ENCODE peak calls at places on chromosome 1, in nine cellular contexts. D, E, S, N, Z, G, V, R and A are unnamed samples.

GRCh38 chr1:60971330-60971729 is 111.0 kb upstream of the NFIA start:
- DNase-seq in Z (no peak), V (no peak), N (no peak), D (no peak), E (no peak), G (no peak), R (no peak), S (no peak), A (no peak)

GRCh38 chr1:71049951-71050598 is 2.5 kb upstream of the PTGER3 start:
- DNase-seq in E (peak; percentile 72), D (peak; percentile 77), G (peak; percentile 79), R (peak; percentile 92), N (peak; percentile 76), Z (peak; percentile 73), S (peak; percentile 80), V (peak; percentile 49), A (peak; percentile 42)

GRCh38 chr1:54287176-54287650 is 87.2 kb downstream of the MRPL37 start:
- DNase-seq in D (peak; percentile 68), S (no peak), Z (peak; percentile 66), N (peak; percentile 82), E (peak; percentile 55), R (peak; percentile 36), G (peak; percentile 65), V (peak; percentile 65), A (peak; percentile 64)

GRCh38 chr1:240212552-240212951 is 120.9 kb downstream of the FMN2 start:
- DNase-seq in E (peak; percentile 26), D (no peak), G (no peak), R (no peak), S (no peak), N (no peak), V (no peak), Z (no peak), A (no peak)

GRCh38 chr1:94055459-94056122 is 65.4 kb downstream of the ABCA4 start:
- DNase-seq in V (peak; percentile 39), R (no peak), N (peak; percentile 24), S (peak; percentile 78), Z (no peak), E (no peak), D (no peak), G (no peak), A (peak; percentile 36)

GRCh38 chr1:244052011-244052727 is 1.1 kb downstream of the ZBTB18 start:
- DNase-seq in Z (peak; percentile 77), V (no peak), D (no peak), G (peak; percentile 56), R (no peak), N (peak; percentile 58), E (peak; percentile 19), S (no peak), A (no peak)

GRCh38 chr1:34073028-34073730 is 91.9 kb downstream of the CSMD2 start:
- DNase-seq in V (no peak), G (no peak), E (no peak), N (no peak), Z (no peak), S (no peak), R (no peak), D (no peak), A (no peak)

GRCh38 chr1:178693368-178693767 is 31.7 kb upstream of the RALGPS2 start:
- DNase-seq in E (peak; percentile 22), V (no peak), D (peak; percentile 38), Z (peak; percentile 84), G (no peak), N (peak; percentile 36), R (peak; percentile 8), S (no peak), A (no peak)

GRCh38 chr1:51516639-51517158 is 2.4 kb downstream of the EPS15 start:
- DNase-seq in Z (no peak), N (no peak), R (no peak), E (peak; percentile 13), V (no peak), S (no peak), D (no peak), G (peak; percentile 14), A (peak; percentile 11)

GRCh38 chr1:193538690-193539089 is 352.3 kb upstream of the B3GALT2 start:
- DNase-seq in R (no peak), V (no peak), N (no peak), E (no peak), D (no peak), G (no peak), Z (no peak), S (no peak), A (no peak)

GRCh38 chr1:170659404-170660035 is 4.4 kb upstream of the PRRX1 start:
- DNase-seq in S (no peak), D (no peak), E (no peak), V (no peak), Z (peak; percentile 17), R (no peak), G (no peak), N (no peak), A (no peak)

GRCh38 chr1:1137256-1138045 is 21.6 kb upstream of the C1orf159 start:
- DNase-seq in S (no peak), V (no peak), E (no peak), G (no peak), N (no peak), Z (no peak), D (no peak), R (no peak), A (no peak)

GRCh38 chr1:162168261-162168660 is 98.8 kb downstream of the NOS1AP start:
- DNase-seq in R (peak; percentile 6), D (peak; percentile 15), G (peak; percentile 69), Z (no peak), V (no peak), N (no peak), E (no peak), S (peak; percentile 84), A (no peak)

GRCh38 chr1:28436211-28436769 is 66.8 kb downstream of the PHACTR4 start:
- DNase-seq in N (no peak), G (no peak), D (no peak), Z (no peak), V (no peak), S (peak; percentile 18), E (no peak), R (no peak), A (no peak)

GRCh38 chr1:28437924-28438699 is 67.7 kb upstream of the RCC1 start:
- DNase-seq in Z (peak; percentile 72), D (peak; percentile 91), R (peak; percentile 92), G (peak; percentile 95), S (peak; percentile 97), E (peak; percentile 96), V (peak; percentile 98), N (peak; percentile 96), A (peak; percentile 97)

GRCh38 chr1:28441674-28442073 is 64.2 kb upstream of the RCC1 start:
- DNase-seq in G (no peak), D (no peak), Z (no peak), E (no peak), V (no peak), N (no peak), R (no peak), S (no peak), A (no peak)

GRCh38 chr1:28437260-28437923 is 67.9 kb downstream of the PHACTR4 start:
- DNase-seq in G (peak; percentile 68), S (peak; percentile 71), N (peak; percentile 97), Z (peak; percentile 50), E (peak; percentile 80), D (peak; percentile 79), V (peak; percentile 84), R (peak; percentile 42), A (peak; percentile 81)

DNA sequence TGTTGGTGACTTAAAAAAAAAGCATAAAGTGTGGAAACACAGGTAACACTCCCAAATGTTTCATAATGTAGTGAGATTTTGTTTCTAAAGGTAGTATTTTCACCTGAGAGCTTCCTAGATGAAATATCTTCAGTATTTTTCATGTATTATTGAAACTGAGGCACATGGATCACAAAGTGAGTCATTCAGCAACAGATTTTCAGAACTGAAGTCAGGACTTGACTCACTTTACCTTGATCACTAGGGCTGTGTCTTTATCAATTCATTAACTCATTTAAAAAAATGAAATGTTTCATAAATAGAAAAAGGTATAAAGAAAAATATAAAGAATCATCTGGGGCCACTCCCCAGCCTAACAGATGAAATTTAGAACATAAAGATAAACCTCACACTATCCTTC is 66.5 kb upstream of the RCC1 start:
- DNase-seq in D (no peak), V (no peak), G (peak; percentile 38), Z (no peak), R (no peak), S (no peak), E (no peak), N (no peak), A (no peak)
- H3K27ac ChIP-seq in D (no peak overlapping the region), V (peak overlapping the region; percentile 74), G (peak overlapping the region; percentile 45), Z (no peak overlapping the region), R (no peak overlapping the region), S (peak overlapping the region; percentile 81), E (no peak overlapping the region), N (no peak overlapping the region), A (peak overlapping the region; percentile 43)

GRCh38 chr1:153799566-153800465 is 24.6 kb downstream of the SLC27A3 start:
- DNase-seq in Z (no peak), G (no peak), R (no peak), V (no peak), D (no peak), E (no peak), N (no peak), S (no peak), A (no peak)
- H3K9ac ChIP-seq in Z (no peak overlapping the region), G (no peak overlapping the region), R (no peak overlapping the region), V (no peak overlapping the region), D (no peak overlapping the region), E (no peak overlapping the region), N (no peak overlapping the region), S (no peak overlapping the region), A (no peak overlapping the region)

DNA sequence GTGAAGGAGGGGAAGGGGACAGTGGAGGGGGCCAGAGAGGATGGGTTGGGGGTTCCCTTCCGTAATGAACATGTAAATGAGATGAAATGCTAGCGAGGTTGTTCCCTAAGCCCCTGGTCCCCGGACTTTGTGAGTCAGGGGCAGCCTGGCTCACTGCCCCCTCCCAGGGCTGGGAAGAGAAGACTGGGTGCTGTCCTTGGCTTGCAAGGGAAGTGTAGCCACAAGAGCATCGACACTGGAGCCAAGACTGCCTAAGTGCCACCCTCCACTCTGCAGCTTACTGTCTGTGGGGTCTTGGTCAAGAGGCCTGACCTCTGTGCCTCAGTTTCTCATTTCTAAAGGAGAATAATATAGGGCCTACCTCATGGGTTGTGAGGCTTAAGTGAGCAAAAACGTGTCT is 483 bp downstream of the PEAR1 start:
- DNase-seq in S (no peak), R (no peak), Z (no peak), G (peak; percentile 37), D (no peak), V (no peak), E (no peak), N (peak; percentile 52), A (no peak)
- H3K27ac ChIP-seq in S (no peak overlapping the region), R (peak overlapping the region; percentile 96), Z (no peak overlapping the region), G (peak overlapping the region; percentile 95), D (peak overlapping the region; percentile 95), V (no peak overlapping the region), E (peak overlapping the region; percentile 68), N (peak overlapping the region; percentile 95), A (peak overlapping the region; percentile 74)

DNA sequence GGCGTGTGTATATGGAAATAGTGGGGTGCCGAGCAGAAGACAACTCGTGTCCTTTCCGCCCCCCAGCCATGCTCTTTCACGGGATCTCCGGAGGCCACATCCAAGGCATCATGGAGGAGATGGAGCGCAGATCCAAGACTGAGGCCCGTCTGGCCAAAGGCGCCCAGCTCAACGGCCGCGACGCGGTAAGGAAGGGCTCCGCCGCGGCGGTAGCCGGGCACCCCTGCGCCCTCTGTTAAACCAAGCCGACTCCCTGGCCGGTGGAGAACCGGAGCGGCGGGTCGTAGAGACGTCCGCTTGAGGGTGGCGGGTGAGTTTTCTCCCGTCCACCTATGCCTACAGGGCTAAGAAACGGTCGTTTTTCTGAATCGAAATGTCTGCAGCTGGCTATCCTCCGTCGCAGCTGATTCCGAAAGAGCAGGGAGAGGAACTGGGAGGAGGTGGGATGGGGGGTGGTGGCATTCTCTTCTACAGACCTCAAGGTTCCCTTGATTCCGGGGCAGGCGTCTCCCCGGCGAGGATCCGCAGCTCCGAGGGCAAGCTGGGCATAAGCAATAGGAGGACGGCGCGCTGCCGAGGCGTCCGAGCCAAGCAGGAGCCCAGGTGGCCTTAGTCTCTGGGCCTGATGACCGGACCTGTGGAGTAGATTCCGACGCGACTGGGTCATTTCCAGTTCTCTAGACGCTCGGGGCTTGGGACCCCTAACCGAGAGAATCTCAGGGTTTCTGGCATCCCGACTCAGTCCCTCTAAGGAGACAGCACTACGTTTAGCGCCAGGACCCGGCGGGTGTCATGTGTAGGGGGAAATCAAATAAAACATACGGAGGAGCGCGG is 858 bp downstream of the LHX9 start:
- DNase-seq in V (no peak), N (peak; percentile 43), S (no peak), Z (no peak), D (no peak), E (no peak), G (peak; percentile 38), R (no peak), A (no peak)
- H3K9ac ChIP-seq in V (no peak overlapping the region), N (no peak overlapping the region), S (no peak overlapping the region), Z (peak overlapping the region; percentile 42), D (no peak overlapping the region), E (no peak overlapping the region), G (no peak overlapping the region), R (no peak overlapping the region), A (no peak overlapping the region)